ENCODE peak calls at places on chromosomes 7 and 10, in eight cellular contexts. G is choroid plexus epithelial cell, Y is GM06990, X is WTC11, K is fibroblast of lung, E is AG04449, I is IMR-90, W is RWPE1. O is an unnamed sample.

GRCh38 chr10:6619663-6620062 is 39.6 kb upstream of the PRKCQ start:
- DNase-seq in G (no peak), Y (no peak), X (no peak), K (no peak), E (no peak), I (no peak), W (no peak), O (no peak)

GRCh38 chr10:113425596-113425995 is 127.3 kb upstream of the HABP2 start:
- DNase-seq in G (peak), Y (no peak), X (no peak), K (no peak), E (no peak), I (no peak), W (no peak), O (no peak)

GRCh38 chr7:2309889-2310331 is 4.3 kb downstream of the SNX8 start:
- DNase-seq in G (peak), Y (no peak), X (peak), K (peak), E (peak), I (peak), W (peak), O (no peak)

GRCh38 chr7:24987331-24987842 is 7.4 kb upstream of the OSBPL3 start:
- DNase-seq in G (no peak), Y (no peak), X (no peak), K (no peak), E (no peak), I (no peak), W (no peak), O (no peak)

GRCh38 chr7:118057404-118057803 is 126.6 kb upstream of the LSM8 start:
- DNase-seq in G (peak), Y (no peak), X (no peak), K (no peak), E (no peak), I (no peak), W (peak), O (no peak)

GRCh38 chr10:128060341-128060851 is 65.8 kb downstream of the MKI67 start:
- DNase-seq in G (no peak), Y (no peak), X (no peak), K (no peak), E (no peak), I (no peak), W (no peak), O (no peak)

GRCh38 chr7:32587431-32587948 is 92.2 kb downstream of the AVL9 start:
- DNase-seq in G (peak), Y (no peak), X (no peak), K (peak), E (peak), I (peak), W (no peak), O (no peak)

GRCh38 chr10:132827861-132828539 is 42.1 kb upstream of the NKX6-2 start:
- DNase-seq in G (no peak), Y (no peak), X (no peak), K (no peak), E (no peak), I (no peak), W (no peak), O (no peak)

GRCh38 chr7:39413866-39414668 is 152.1 kb upstream of the YAE1 start:
- DNase-seq in G (peak), Y (peak), X (peak), K (peak), E (no peak), I (peak), W (peak), O (peak)

GRCh38 chr10:11827414-11827813 is 4.3 kb downstream of the PROSER2 start:
- DNase-seq in G (no peak), Y (no peak), X (no peak), K (no peak), E (no peak), I (no peak), W (no peak), O (no peak)

GRCh38 chr10:117133273-117134083 is 4.6 kb downstream of the VAX1 start:
- DNase-seq in G (no peak), Y (no peak), X (peak), K (no peak), E (no peak), I (no peak), W (no peak), O (peak)

GRCh38 chr10:132636358-132636757 is 98.8 kb downstream of the INPP5A start:
- DNase-seq in G (no peak), Y (no peak), X (no peak), K (no peak), E (no peak), I (no peak), W (no peak), O (no peak)

GRCh38 chr7:53675835-53676234 is 640.4 kb downstream of the POM121L12 start:
- DNase-seq in G (no peak), Y (no peak), X (no peak), K (no peak), E (no peak), I (no peak), W (no peak), O (no peak)

GRCh38 chr7:159094919-159095915 is 49.5 kb downstream of the VIPR2 start:
- DNase-seq in G (no peak), Y (no peak), X (no peak), K (no peak), E (no peak), I (no peak), W (no peak), O (peak)

GRCh38 chr10:77430530-77430929 is 207.1 kb downstream of the KCNMA1 start:
- DNase-seq in G (no peak), Y (no peak), X (no peak), K (no peak), E (no peak), I (no peak), W (no peak), O (no peak)

GRCh38 chr7:956031-956430 is 1.6 kb upstream of the ADAP1 start:
- DNase-seq in G (no peak), Y (no peak), X (peak), K (no peak), E (no peak), I (no peak), W (no peak), O (no peak)

GRCh38 chr10:88095291-88095721 is 231.9 kb downstream of the PTEN start:
- DNase-seq in G (no peak), Y (no peak), X (no peak), K (peak), E (peak), I (peak), W (peak), O (no peak)

GRCh38 chr10:126090911-126091728 is 194.8 kb downstream of the FANK1 start:
- DNase-seq in G (peak), Y (no peak), X (no peak), K (peak), E (peak), I (peak), W (peak), O (no peak)

GRCh38 chr7:157136372-157136771 is 2.4 kb upstream of the UBE3C start:
- DNase-seq in G (peak), Y (no peak), X (no peak), K (peak), E (peak), I (peak), W (peak), O (no peak)

GRCh38 chr10:33129181-33129928 is 171.3 kb upstream of the ITGB1 start:
- DNase-seq in G (peak), Y (no peak), X (no peak), K (peak), E (peak), I (peak), W (peak), O (no peak)

DNA sequence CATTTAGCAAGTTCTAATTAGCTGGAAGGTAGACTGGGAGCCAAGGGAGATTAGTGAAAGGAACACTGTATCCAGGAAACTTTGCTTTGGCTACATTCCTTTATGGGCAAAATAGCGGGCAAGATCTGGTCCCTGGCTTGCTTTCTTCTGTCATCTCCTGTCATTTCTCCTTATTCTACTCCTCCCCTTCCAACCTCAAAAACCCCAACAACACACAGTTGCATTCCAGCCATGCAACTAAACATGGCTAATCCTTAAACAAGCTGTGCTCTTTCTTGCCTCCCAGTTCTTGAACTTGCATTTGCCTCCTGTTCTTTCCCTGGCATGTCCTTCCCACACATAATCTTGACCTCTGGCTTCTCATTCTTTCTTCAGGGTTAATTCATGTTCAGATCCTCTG is 59.5 kb upstream of the CDCA7L start:
- DNase-seq in G (no peak), Y (no peak), X (no peak), K (no peak), E (no peak), I (no peak), W (no peak), O (no peak)
- TF ChIP-seq CTCF in G (no peak), Y (no peak), X (no peak), K (no peak), E (no peak), I (no peak), W (no peak), O (no peak)

GRCh38 chr10:98852686-98853085 is 383.0 kb downstream of the HPSE2 start:
- DNase-seq in G (no peak), Y (no peak), X (no peak), K (no peak), E (no peak), I (peak), W (no peak), O (no peak)
- TF ChIP-seq CTCF in G (no peak), Y (peak), X (peak), K (no peak), E (no peak), I (no peak), W (no peak), O (peak)

DNA sequence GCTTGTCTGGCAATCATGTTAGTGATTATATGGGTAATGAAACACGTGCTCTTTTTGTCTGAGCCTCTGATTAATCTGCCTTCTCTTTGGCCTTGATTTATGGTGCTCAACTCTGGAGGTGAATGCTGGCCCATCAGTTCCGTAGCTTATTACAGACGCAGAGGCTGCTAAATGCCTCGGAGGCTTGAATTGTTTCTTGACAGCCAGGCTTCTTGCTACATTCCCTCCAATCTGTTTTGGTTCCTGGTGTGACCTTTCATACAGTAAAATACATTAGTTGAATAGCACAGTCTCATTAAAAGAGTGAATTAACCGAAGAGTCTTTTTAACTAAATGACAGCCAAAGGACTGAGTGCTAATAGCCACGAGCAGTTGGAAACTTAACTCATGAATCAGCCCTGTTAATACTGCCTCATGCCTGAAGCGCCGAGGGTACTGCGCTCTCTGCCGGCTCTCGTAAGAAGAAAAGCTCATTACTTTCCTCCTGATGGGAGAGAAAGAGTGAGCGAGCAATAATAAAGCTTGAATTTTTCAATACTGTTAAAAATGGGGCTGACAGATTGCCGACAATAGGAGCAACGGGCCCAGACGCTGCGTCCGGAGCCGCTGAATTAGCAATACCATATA is 236.4 kb upstream of the GPR26 start:
- DNase-seq in G (no peak), Y (no peak), X (no peak), K (no peak), E (no peak), I (no peak), W (no peak), O (no peak)
- TF ChIP-seq CTCF in G (no peak), Y (no peak), X (no peak), K (no peak), E (no peak), I (no peak), W (no peak), O (no peak)

DNA sequence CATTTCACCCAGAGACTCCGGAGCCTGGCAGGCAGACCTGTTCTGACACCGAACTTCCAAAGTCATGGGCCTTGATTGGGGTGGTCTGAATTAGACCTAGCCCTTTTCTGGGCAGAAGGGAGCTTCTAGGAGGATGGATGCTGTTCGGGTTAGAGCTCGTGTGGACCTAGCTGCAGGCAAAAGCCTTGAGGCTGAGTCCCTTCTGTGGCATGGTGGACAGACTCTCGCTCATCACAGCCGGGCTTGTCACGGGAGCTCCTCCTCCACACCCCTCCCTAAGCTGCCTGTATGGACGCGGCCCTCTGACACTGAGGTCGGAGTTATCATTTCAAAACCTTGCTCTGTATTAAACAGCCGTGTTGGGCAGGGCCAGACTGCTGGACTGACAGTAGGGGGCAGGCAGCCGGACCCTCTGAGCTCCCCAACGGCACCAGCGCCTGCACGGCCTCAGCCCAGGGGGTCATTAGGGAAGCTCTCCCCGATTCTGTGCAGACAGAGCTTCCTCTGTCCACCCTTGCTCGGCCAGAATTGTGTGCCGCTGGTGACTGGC is 2.2 kb downstream of the IRF5 start:
- DNase-seq in G (no peak), Y (peak), X (no peak), K (no peak), E (no peak), I (no peak), W (no peak), O (no peak)
- TF ChIP-seq CTCF in G (no peak), Y (peak), X (no peak), K (no peak), E (no peak), I (no peak), W (no peak), O (no peak)

GRCh38 chr10:89466599-89467035 is 52.2 kb downstream of the IFIT5 start:
- DNase-seq in G (peak), Y (no peak), X (no peak), K (peak), E (no peak), I (peak), W (peak), O (no peak)
- TF ChIP-seq CTCF in G (peak), Y (peak), X (no peak), K (peak), E (peak), I (peak), W (peak), O (peak)

GRCh38 chr10:85510682-85511081 is 855.9 kb downstream of the GRID1 start:
- DNase-seq in G (no peak), Y (no peak), X (peak), K (no peak), E (no peak), I (no peak), W (no peak), O (no peak)
- TF ChIP-seq CTCF in G (no peak), Y (no peak), X (no peak), K (no peak), E (no peak), I (no peak), W (no peak), O (peak)

GRCh38 chr7:4797858-4798705 is 22.7 kb downstream of the AP5Z1 start:
- DNase-seq in G (peak), Y (peak), X (peak), K (peak), E (no peak), I (peak), W (peak), O (no peak)
- TF ChIP-seq CTCF in G (peak), Y (peak), X (peak), K (peak), E (peak), I (peak), W (peak), O (peak)

GRCh38 chr7:151168787-151169162 is 1.3 kb upstream of the GBX1 start:
- DNase-seq in G (no peak), Y (no peak), X (no peak), K (no peak), E (no peak), I (no peak), W (no peak), O (peak)

GRCh38 chr7:151172273-151173141 is 5.0 kb upstream of the GBX1 start:
- DNase-seq in G (peak), Y (peak), X (peak), K (peak), E (no peak), I (peak), W (peak), O (peak)

GRCh38 chr7:151166629-151167196 is 781 bp downstream of the GBX1 start:
- DNase-seq in G (no peak), Y (no peak), X (peak), K (no peak), E (no peak), I (no peak), W (no peak), O (peak)

GRCh38 chr7:151168022-151168786 is 710 bp upstream of the GBX1 start:
- DNase-seq in G (no peak), Y (peak), X (peak), K (no peak), E (no peak), I (no peak), W (no peak), O (peak)

DNA sequence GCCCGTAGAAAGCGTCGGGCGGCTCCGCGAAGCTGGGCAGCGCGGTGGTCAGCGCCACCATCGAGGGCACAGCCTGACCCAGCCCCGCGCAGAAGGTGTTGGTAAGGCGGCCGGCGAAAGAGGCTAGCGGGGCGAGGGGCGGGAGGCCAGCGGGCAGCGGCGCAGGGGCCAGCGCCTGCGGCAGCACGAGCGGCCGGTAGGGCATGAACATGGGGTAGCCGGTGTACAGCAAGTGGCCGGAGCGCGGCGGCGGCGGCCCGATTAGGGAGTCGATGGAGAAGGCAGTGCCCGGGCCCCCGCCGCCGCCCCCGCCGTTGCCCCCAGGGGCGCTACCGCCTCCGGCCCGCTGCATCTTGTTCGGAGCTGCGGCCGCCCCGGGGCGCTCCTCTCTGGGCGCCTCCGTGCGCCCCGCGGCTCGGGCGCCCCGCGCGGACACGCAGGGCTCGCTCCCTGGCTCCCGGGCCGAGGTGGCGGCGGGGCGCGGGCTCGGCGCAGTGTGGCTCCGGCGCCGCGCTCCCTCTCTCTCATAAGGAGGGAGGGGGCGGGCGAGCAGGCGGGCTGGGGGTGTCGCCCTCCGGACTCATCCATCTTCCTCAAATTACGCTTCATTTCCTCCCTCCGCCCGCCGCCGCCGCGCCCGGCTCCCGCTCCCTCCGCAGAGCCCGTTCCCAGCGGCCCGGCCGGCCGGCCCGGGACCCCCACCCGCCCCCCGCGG is at the start of gene GBX1:
- DNase-seq in G (no peak), Y (no peak), X (peak), K (peak), E (no peak), I (no peak), W (no peak), O (peak)
- TF ChIP-seq CTCF in G (no peak), Y (no peak), X (no peak), K (no peak), E (no peak), I (peak), W (peak), O (peak)

DNA sequence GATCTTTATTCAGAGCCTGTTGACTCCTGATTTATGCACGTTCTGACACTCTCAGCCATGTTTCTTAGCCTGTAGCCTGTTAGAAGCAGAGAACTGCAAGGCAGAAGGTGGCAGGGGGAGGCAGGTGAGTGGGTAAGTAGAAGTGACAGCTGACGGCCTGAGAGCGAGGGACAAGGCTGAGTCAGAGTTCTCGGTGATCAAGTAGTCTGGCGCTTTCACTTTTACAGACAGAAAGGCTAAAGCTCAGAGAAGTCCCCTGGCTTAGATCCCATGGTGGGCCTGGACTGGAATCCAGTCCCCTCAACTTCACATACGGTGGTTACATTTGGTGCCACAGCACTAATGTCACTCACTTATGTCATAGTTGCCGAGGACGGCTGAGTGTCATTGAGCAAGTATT is 139.0 kb downstream of the TACC2 start:
- DNase-seq in G (no peak), Y (no peak), X (no peak), K (no peak), E (no peak), I (peak), W (no peak), O (no peak)
- TF ChIP-seq CTCF in G (no peak), Y (no peak), X (no peak), K (no peak), E (no peak), I (no peak), W (no peak), O (no peak)

GRCh38 chr7:45980181-45980905 is 59.3 kb upstream of the IGFBP3 start:
- DNase-seq in G (peak), Y (no peak), X (no peak), K (peak), E (no peak), I (peak), W (no peak), O (no peak)

GRCh38 chr7:45978010-45978681 is 57.1 kb upstream of the IGFBP3 start:
- DNase-seq in G (peak), Y (no peak), X (no peak), K (peak), E (peak), I (peak), W (peak), O (no peak)

GRCh38 chr7:45977256-45977655 is 56.2 kb upstream of the IGFBP3 start:
- DNase-seq in G (no peak), Y (no peak), X (no peak), K (no peak), E (no peak), I (no peak), W (no peak), O (no peak)

GRCh38 chr7:45979275-45980180 is 58.5 kb upstream of the IGFBP3 start:
- DNase-seq in G (no peak), Y (no peak), X (no peak), K (no peak), E (no peak), I (no peak), W (no peak), O (no peak)

GRCh38 chr7:45978731-45979211 is 57.7 kb upstream of the IGFBP3 start:
- DNase-seq in G (peak), Y (no peak), X (no peak), K (no peak), E (no peak), I (peak), W (no peak), O (no peak)
- TF ChIP-seq CTCF in G (no peak), Y (no peak), X (no peak), K (no peak), E (no peak), I (no peak), W (no peak), O (no peak)